ENCODE peak calls at places on chromosome 3, in ten cellular contexts. P is CD4-positive, alpha-beta T cell; U is fibroblast of lung; N is RWPE2; K is tibial nerve; B is PC-3; X is CD8-positive, alpha-beta T cell; Q is adrenal gland; C is lung; G is iPS DF 6.9. L is an unnamed sample.

GRCh38 chr3:39383190-39383912 is at the start of gene SLC25A38:
- DNase-seq in C (peak; percentile 84), N (peak; percentile 83), K (peak; percentile 70), P (peak; percentile 65), G (peak; percentile 66), B (peak; percentile 84), U (peak; percentile 90), X (peak; percentile 85), Q (peak; percentile 75), L (peak; percentile 90)

GRCh38 chr3:9402410-9403228 is 5.2 kb downstream of the SETD5 start:
- DNase-seq in P (no peak), N (no peak), K (no peak), X (no peak), G (peak; percentile 47), U (peak; percentile 40), C (no peak), Q (no peak), B (no peak), L (peak; percentile 86)

GRCh38 chr3:172137287-172138030 is 98.1 kb downstream of the FNDC3B start:
- DNase-seq in U (peak; percentile 50), B (peak; percentile 58), G (no peak), X (no peak), N (no peak), C (no peak), P (no peak), K (no peak), Q (peak; percentile 15), L (no peak)

GRCh38 chr3:173823911-173824460 is 426.4 kb downstream of the NLGN1 start:
- DNase-seq in Q (no peak), C (no peak), P (no peak), X (no peak), G (no peak), B (no peak), K (no peak), U (no peak), N (no peak), L (no peak)

GRCh38 chr3:12228461-12228860 is 60.4 kb upstream of the PPARG start:
- DNase-seq in N (no peak), K (no peak), U (no peak), P (no peak), G (no peak), X (no peak), B (peak; percentile 36), C (no peak), Q (no peak), L (no peak)

GRCh38 chr3:137514853-137515252 is 249.3 kb upstream of the SOX14 start:
- DNase-seq in P (no peak), K (no peak), U (no peak), C (no peak), N (no peak), B (no peak), X (no peak), G (no peak), Q (no peak), L (no peak)

GRCh38 chr3:50381315-50381714 is 22.0 kb upstream of the TMEM115 start:
- DNase-seq in U (no peak), N (no peak), G (no peak), X (no peak), K (no peak), Q (no peak), B (no peak), P (no peak), C (no peak), L (no peak)

GRCh38 chr3:143731776-143732175 is 116.5 kb downstream of the SLC9A9 start:
- DNase-seq in G (no peak), U (no peak), Q (no peak), C (no peak), B (no peak), K (no peak), N (no peak), X (no peak), P (no peak), L (no peak)

GRCh38 chr3:30682434-30683155 is 76.2 kb downstream of the TGFBR2 start:
- DNase-seq in B (no peak), G (no peak), N (no peak), P (no peak), C (no peak), Q (no peak), K (no peak), U (no peak), X (no peak), L (no peak)

GRCh38 chr3:30686176-30686575 is 79.8 kb downstream of the TGFBR2 start:
- DNase-seq in N (no peak), B (no peak), G (no peak), K (no peak), P (no peak), U (no peak), C (no peak), Q (no peak), X (no peak), L (no peak)

GRCh38 chr3:30685267-30685667 is 78.9 kb downstream of the TGFBR2 start:
- DNase-seq in X (no peak), N (no peak), B (no peak), C (no peak), P (no peak), U (no peak), K (no peak), Q (no peak), G (no peak), L (no peak)

GRCh38 chr3:30683769-30684168 is 77.4 kb downstream of the TGFBR2 start:
- DNase-seq in P (no peak), G (no peak), Q (no peak), B (peak; percentile 49), K (no peak), C (no peak), X (no peak), U (no peak), N (no peak), L (no peak)

DNA sequence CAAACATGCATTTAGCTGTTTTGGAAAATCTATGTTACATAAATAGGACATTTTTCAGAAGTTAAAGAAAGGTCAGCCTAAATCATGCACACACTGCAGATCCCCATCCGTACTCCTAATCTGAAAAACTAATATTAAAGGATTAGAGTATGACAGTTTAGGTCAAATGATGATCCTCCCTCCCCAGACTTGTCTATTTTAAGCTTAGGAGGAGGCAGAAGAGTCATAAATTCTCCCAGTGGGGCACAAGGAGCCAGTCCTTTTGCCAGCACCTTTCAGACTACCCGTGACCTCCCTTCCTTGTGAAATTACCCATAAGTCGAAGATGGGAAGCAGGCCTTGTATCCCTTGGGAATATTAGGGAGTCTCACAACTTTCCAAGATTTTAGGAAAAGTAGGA is 78.0 kb downstream of the TGFBR2 start:
- DNase-seq in K (no peak), P (no peak), G (no peak), X (no peak), B (no peak), Q (no peak), U (no peak), C (no peak), N (no peak), L (no peak)
- H3K27ac ChIP-seq in K (peak overlapping the region; percentile 93), P (peak overlapping the region; percentile 17), G (no peak overlapping the region), X (no peak overlapping the region), B (no peak overlapping the region), Q (no peak overlapping the region), U (no peak overlapping the region), C (peak overlapping the region; percentile 46), N (peak overlapping the region; percentile 94), L (no peak overlapping the region)

GRCh38 chr3:127814325-127814781 is 8.0 kb downstream of the MGLL start:
- DNase-seq in X (no peak), C (no peak), N (no peak), P (no peak), K (no peak), G (no peak), U (no peak), Q (no peak), B (no peak), L (no peak)
- H3K27me3 ChIP-seq in X (no peaks in the 10 kb centered on the region), C (no peaks in the 10 kb centered on the region), N (no peaks in the 10 kb centered on the region), P (peaks cover 6% of the 10 kb centered on the region), K (no peaks in the 10 kb centered on the region), G (no peaks in the 10 kb centered on the region), U (no peaks in the 10 kb centered on the region), Q (no peaks in the 10 kb centered on the region), B (no peaks in the 10 kb centered on the region), L (no peaks in the 10 kb centered on the region)

GRCh38 chr3:46565607-46566039 is 479 bp downstream of the LRRC2 start:
- DNase-seq in U (no peak), N (no peak), B (no peak), X (no peak), G (no peak), K (no peak), P (no peak), C (no peak), Q (peak; percentile 22), L (peak; percentile 24)
- H3K27ac ChIP-seq in U (no peak overlapping the region), N (no peak overlapping the region), B (no peak overlapping the region), X (no peak overlapping the region), G (no peak overlapping the region), K (no peak overlapping the region), P (no peak overlapping the region), C (no peak overlapping the region), Q (no peak overlapping the region), L (no peak overlapping the region)

GRCh38 chr3:118968640-118969039 is 66.0 kb downstream of the IGSF11 start:
- DNase-seq in N (no peak), U (no peak), Q (no peak), X (no peak), B (no peak), C (no peak), K (no peak), P (no peak), G (no peak), L (no peak)
- H3K27me3 ChIP-seq in N (peaks cover 7% of the 10 kb centered on the region), U (no peaks in the 10 kb centered on the region), Q (no peaks in the 10 kb centered on the region), X (no peaks in the 10 kb centered on the region), B (peaks cover 77% of the 10 kb centered on the region), C (no peaks in the 10 kb centered on the region), K (no peaks in the 10 kb centered on the region), P (no peaks in the 10 kb centered on the region), G (no peaks in the 10 kb centered on the region), L (no peaks in the 10 kb centered on the region)

GRCh38 chr3:119630119-119630518 is 30.3 kb downstream of the POPDC2 start:
- DNase-seq in B (no peak), C (no peak), Q (no peak), P (no peak), N (no peak), X (no peak), G (no peak), U (no peak), K (no peak), L (no peak)
- H3K27ac ChIP-seq in B (no peak overlapping the region), C (peak overlapping the region; percentile 29), Q (no peak overlapping the region), P (no peak overlapping the region), N (no peak overlapping the region), X (no peak overlapping the region), G (no peak overlapping the region), U (peak overlapping the region; percentile 41), K (peak overlapping the region; percentile 87), L (no peak overlapping the region)

GRCh38 chr3:195550723-195551122 is 7.6 kb upstream of the PPP1R2 start:
- DNase-seq in N (no peak), C (no peak), U (peak; percentile 24), Q (no peak), X (no peak), G (no peak), P (no peak), B (no peak), K (no peak), L (no peak)
- H3K27me3 ChIP-seq in N (no peaks in the 10 kb centered on the region), C (no peaks in the 10 kb centered on the region), U (peaks cover 3% of the 10 kb centered on the region), Q (no peaks in the 10 kb centered on the region), X (no peaks in the 10 kb centered on the region), G (no peaks in the 10 kb centered on the region), P (no peaks in the 10 kb centered on the region), B (no peaks in the 10 kb centered on the region), K (no peaks in the 10 kb centered on the region), L (no peaks in the 10 kb centered on the region)